ENCODE peak calls at places on chromosomes 12 and 14, in ten cellular contexts. Q is substantia nigra, U is prostate gland, S is A549, A is lower lobe of right lung, K is Peyer's patch, D is psoas muscle, Y is neuronal stem cell, T is tibial nerve, P is OCI-LY7. W is an unnamed sample.
A peak's percentile ranks its signal among the peaks of the same experiment; 100 is the strongest.

GRCh38 chr12:131075611-131076010 is 121.9 kb downstream of the ADGRD1 start:
- DNase-seq in Q (no peak), U (no peak), S (no peak), A (no peak), K (no peak), D (no peak), Y (no peak), T (peak; percentile 6), P (no peak), W (no peak)

GRCh38 chr14:90521121-90521929 is 124.5 kb downstream of the CALM1 start:
- DNase-seq in Q (no peak), U (no peak), S (no peak), A (peak; percentile 59), K (no peak), D (no peak), Y (no peak), T (no peak), P (no peak), W (no peak)

GRCh38 chr12:57236224-57236924 is 6.9 kb downstream of the SHMT2 start:
- DNase-seq in Q (no peak), U (no peak), S (no peak), A (peak; percentile 50), K (no peak), D (peak; percentile 30), Y (no peak), T (no peak), P (no peak), W (no peak)

GRCh38 chr14:99675381-99675835 is 8.7 kb upstream of the CYP46A1 start:
- DNase-seq in Q (no peak), U (no peak), S (no peak), A (no peak), K (no peak), D (no peak), Y (no peak), T (no peak), P (no peak), W (no peak)

GRCh38 chr12:26938660-26939185 is 453 bp downstream of the FGFR1OP2 start:
- DNase-seq in Q (no peak), U (peak; percentile 12), S (no peak), A (no peak), K (peak; percentile 43), D (no peak), Y (no peak), T (peak; percentile 14), P (peak; percentile 63), W (no peak)

GRCh38 chr14:77067632-77068514 is 30.2 kb upstream of the CIPC start:
- DNase-seq in Q (peak; percentile 33), U (peak; percentile 61), S (peak; percentile 79), A (peak; percentile 76), K (peak; percentile 48), D (peak; percentile 63), Y (peak; percentile 46), T (peak; percentile 34), P (peak; percentile 61), W (no peak)

GRCh38 chr14:53501361-53502320 is 348.5 kb upstream of the DDHD1 start:
- DNase-seq in Q (no peak), U (peak; percentile 31), S (no peak), A (no peak), K (no peak), D (no peak), Y (no peak), T (no peak), P (no peak), W (no peak)

GRCh38 chr14:20578325-20578724 is 9.5 kb downstream of the RNASE11 start:
- DNase-seq in Q (no peak), U (no peak), S (no peak), A (no peak), K (no peak), D (no peak), Y (peak; percentile 35), T (no peak), P (no peak), W (no peak)

GRCh38 chr14:72597834-72598233 is 296.1 kb downstream of the DPF3 start:
- DNase-seq in Q (no peak), U (no peak), S (no peak), A (no peak), K (no peak), D (no peak), Y (no peak), T (no peak), P (no peak), W (no peak)

GRCh38 chr14:22333408-22334274 is 255.4 kb downstream of the DAD1 start:
- DNase-seq in Q (no peak), U (peak; percentile 61), S (peak; percentile 88), A (no peak), K (no peak), D (no peak), Y (no peak), T (no peak), P (no peak), W (no peak)

GRCh38 chr12:127052491-127053232 is 1214.3 kb upstream of the TMEM132C start:
- DNase-seq in Q (no peak), U (no peak), S (peak; percentile 33), A (no peak), K (no peak), D (no peak), Y (no peak), T (no peak), P (no peak), W (no peak)

GRCh38 chr14:73774244-73774575 is 60.0 kb upstream of the PNMA1 start:
- DNase-seq in Q (no peak), U (no peak), S (no peak), A (no peak), K (no peak), D (no peak), Y (no peak), T (no peak), P (peak; percentile 58), W (no peak)

GRCh38 chr14:106185837-106186233 is 659.5 kb downstream of the TMEM121 start:
- DNase-seq in Q (no peak), U (no peak), S (no peak), A (no peak), K (peak; percentile 60), D (no peak), Y (no peak), T (no peak), P (peak; percentile 87), W (no peak)

GRCh38 chr14:99143126-99143525 is 128.9 kb downstream of the BCL11B start:
- DNase-seq in Q (no peak), U (no peak), S (no peak), A (no peak), K (no peak), D (no peak), Y (no peak), T (no peak), P (no peak), W (no peak)

GRCh38 chr12:41795910-41796309 is 348.8 kb downstream of the GXYLT1 start:
- DNase-seq in Q (no peak), U (no peak), S (peak; percentile 16), A (no peak), K (no peak), D (no peak), Y (no peak), T (no peak), P (no peak), W (no peak)

GRCh38 chr12:67025543-67026114 is 243.5 kb upstream of the CAND1 start:
- DNase-seq in Q (no peak), U (no peak), S (peak; percentile 45), A (no peak), K (no peak), D (no peak), Y (peak; percentile 54), T (no peak), P (peak; percentile 40), W (no peak)

GRCh38 chr14:38646391-38646790 is 390.5 kb upstream of the CLEC14A start:
- DNase-seq in Q (no peak), U (no peak), S (no peak), A (no peak), K (no peak), D (no peak), Y (no peak), T (no peak), P (no peak), W (no peak)

GRCh38 chr12:112936927-112937326 is 1.3 kb upstream of the OAS3 start:
- DNase-seq in Q (no peak), U (peak; percentile 58), S (no peak), A (no peak), K (no peak), D (no peak), Y (no peak), T (no peak), P (no peak), W (no peak)
- H3K27ac ChIP-seq in Q (no peak overlapping the region), U (peak overlapping the region; percentile 32), S (peak overlapping the region; percentile 97), A (peak overlapping the region; percentile 84), K (peak overlapping the region; percentile 82), D (no peak overlapping the region), Y (no peak overlapping the region), T (no peak overlapping the region), P (no peak overlapping the region), W (no peak overlapping the region)

GRCh38 chr14:24430143-24430681 is 458 bp downstream of the KHNYN start:
- DNase-seq in Q (peak; percentile 57), U (peak; percentile 44), S (peak; percentile 75), A (peak; percentile 85), K (peak; percentile 48), D (peak; percentile 85), Y (peak; percentile 42), T (peak; percentile 63), P (peak; percentile 51), W (no peak)
- H3K27ac ChIP-seq in Q (peak overlapping the region; percentile 91), U (peak overlapping the region; percentile 95), S (peak overlapping the region; percentile 99), A (peak overlapping the region; percentile 97), K (peak overlapping the region; percentile 96), D (peak overlapping the region; percentile 98), Y (no peak overlapping the region), T (peak overlapping the region; percentile 95), P (peak overlapping the region; percentile 68), W (peak overlapping the region; percentile 89)

DNA sequence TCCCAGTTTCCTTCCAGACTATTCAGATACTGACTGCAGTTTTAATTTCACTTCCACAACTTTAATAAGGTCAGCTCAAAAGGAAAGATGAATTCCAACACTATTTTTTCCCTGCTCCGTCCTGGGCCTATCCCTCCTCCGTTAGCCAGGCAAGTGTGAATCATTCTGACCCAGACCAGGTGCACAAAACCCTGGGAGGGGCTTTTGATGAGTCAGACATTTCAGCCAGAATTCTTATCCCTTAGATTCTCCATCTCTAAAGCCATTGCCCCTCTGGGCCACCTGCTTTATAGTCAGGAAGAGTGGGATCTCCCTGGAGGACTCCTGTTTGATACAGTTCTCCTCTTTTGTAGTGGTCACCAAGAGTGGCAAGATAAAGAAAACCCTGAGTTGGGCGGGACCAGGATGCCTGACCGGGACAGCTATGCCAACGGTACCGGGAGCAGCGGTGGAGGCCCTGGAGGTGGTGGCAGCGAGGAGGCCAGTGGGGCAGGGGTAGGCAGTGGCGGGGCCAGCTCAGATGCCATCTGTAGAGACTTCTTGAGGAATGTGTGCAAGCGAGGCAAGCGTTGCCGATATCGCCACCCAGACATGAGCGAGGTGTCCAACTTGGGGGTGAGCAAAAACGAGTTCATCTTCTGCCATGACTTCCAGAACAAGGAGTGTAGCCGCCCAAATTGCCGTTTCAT is 2.2 kb downstream of the ZC3H10 start:
- DNase-seq in Q (no peak), U (no peak), S (no peak), A (no peak), K (no peak), D (peak; percentile 21), Y (no peak), T (no peak), P (no peak), W (no peak)
- H3K27ac ChIP-seq in Q (peak overlapping the region; percentile 45), U (peak overlapping the region; percentile 93), S (peak overlapping the region; percentile 91), A (peak overlapping the region; percentile 51), K (no peak overlapping the region), D (peak overlapping the region; percentile 95), Y (no peak overlapping the region), T (peak overlapping the region; percentile 97), P (no peak overlapping the region), W (peak overlapping the region; percentile 64)

DNA sequence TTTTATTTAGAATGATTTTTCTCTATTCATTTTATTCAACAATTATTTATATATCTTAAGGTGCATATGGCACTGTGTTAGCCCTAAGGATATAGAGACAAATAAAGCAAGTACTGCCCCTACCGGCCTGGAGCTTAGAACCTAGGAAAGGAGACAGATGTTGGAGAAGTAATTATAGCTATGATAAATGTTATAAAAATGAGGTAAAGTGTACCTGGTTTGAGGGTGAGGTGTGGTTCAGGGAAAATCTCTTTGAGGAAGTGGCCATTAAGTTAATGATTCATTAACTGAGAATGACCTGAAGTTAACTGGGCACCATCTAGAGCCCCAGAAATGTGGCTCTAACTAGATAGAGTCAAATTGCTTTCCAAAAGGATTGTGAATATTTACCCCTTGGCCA is 31.9 kb downstream of the CDKL1 start:
- DNase-seq in Q (no peak), U (no peak), S (no peak), A (no peak), K (no peak), D (no peak), Y (no peak), T (no peak), P (no peak), W (no peak)
- H3K27ac ChIP-seq in Q (no peak overlapping the region), U (no peak overlapping the region), S (peak overlapping the region; percentile 21), A (no peak overlapping the region), K (no peak overlapping the region), D (no peak overlapping the region), Y (no peak overlapping the region), T (no peak overlapping the region), P (no peak overlapping the region), W (no peak overlapping the region)

W was measured in thoracic aorta.